ENCODE peak calls at places on chromosomes 12 and 14, in seven cellular contexts. M, F, R, P, J, Z and Q are unnamed samples.

GRCh38 chr12:24838531-24838950 is 110.4 kb downstream of the BCAT1 start:
- DNase-seq in F (peak), J (no peak), R (no peak), Z (no peak), M (no peak), P (no peak), Q (no peak)

GRCh38 chr12:68529466-68529865 is 81.2 kb upstream of the RAP1B start:
- DNase-seq in J (no peak), R (no peak), Z (no peak), M (no peak), F (no peak), P (no peak), Q (no peak)

GRCh38 chr12:54036620-54037359 is 3.9 kb downstream of the HOXC5 start:
- DNase-seq in Z (no peak), R (no peak), F (peak), P (peak), M (peak), J (no peak), Q (peak)

GRCh38 chr12:48917857-48918537 is 7.3 kb downstream of the FKBP11 start:
- DNase-seq in F (no peak), M (no peak), P (no peak), Z (peak), J (no peak), R (no peak), Q (no peak)

GRCh38 chr12:79414252-79414651 is 276.5 kb downstream of the PAWR start:
- DNase-seq in J (no peak), F (no peak), M (no peak), R (no peak), P (no peak), Z (no peak), Q (no peak)

GRCh38 chr12:46209165-46209564 is 59.7 kb downstream of the SLC38A1 start:
- DNase-seq in F (peak), J (no peak), Z (no peak), P (no peak), M (no peak), R (no peak), Q (no peak)

GRCh38 chr14:104563191-104563741 is 16.3 kb upstream of the C14orf180 start:
- DNase-seq in Z (no peak), M (no peak), R (no peak), F (no peak), J (no peak), P (no peak), Q (no peak)

GRCh38 chr12:123398177-123398916 is 14.4 kb downstream of the KMT5A start:
- DNase-seq in Z (no peak), F (no peak), M (no peak), R (peak), J (peak), P (no peak), Q (no peak)

GRCh38 chr12:65205886-65206285 is 36.5 kb downstream of the LEMD3 start:
- DNase-seq in Z (no peak), F (no peak), P (no peak), J (no peak), M (no peak), R (no peak), Q (no peak)

GRCh38 chr12:113081785-113082296 is 25.3 kb downstream of the DTX1 start:
- DNase-seq in R (no peak), M (no peak), J (no peak), F (no peak), Z (no peak), P (no peak), Q (no peak)

GRCh38 chr14:96261772-96262485 is 5.9 kb downstream of the BDKRB1 start:
- DNase-seq in M (no peak), P (no peak), J (no peak), R (no peak), Z (no peak), F (no peak), Q (no peak)

GRCh38 chr14:77077040-77077439 is 21.0 kb upstream of the CIPC start:
- DNase-seq in J (no peak), Z (no peak), M (no peak), R (no peak), P (no peak), F (no peak), Q (no peak)

GRCh38 chr12:86634706-86635410 is 378.7 kb upstream of the MGAT4C start:
- DNase-seq in M (peak), Z (no peak), J (no peak), F (peak), R (no peak), P (no peak), Q (peak)

GRCh38 chr12:48933664-48934311 is 8.5 kb upstream of the FKBP11 start:
- DNase-seq in P (no peak), R (no peak), F (no peak), Z (no peak), J (no peak), M (no peak), Q (no peak)

GRCh38 chr12:31482816-31483215 is 108.1 kb downstream of the DENND5B start:
- DNase-seq in P (no peak), M (no peak), F (peak), R (peak), Z (no peak), J (no peak), Q (no peak)

GRCh38 chr12:110347767-110348166 is 55.7 kb downstream of the ANAPC7 start:
- DNase-seq in Z (no peak), P (peak), M (no peak), R (no peak), F (no peak), J (no peak), Q (no peak)